ENCODE peak calls at places on chromosome 12, in four cellular contexts. One of them, this sample, is unnamed.
A peak's percentile ranks its signal among the peaks of the same experiment; 100 is the strongest.

GRCh38 chr12:51245476-51246253 is 7.0 kb downstream of the DAZAP2 start:
- DNase-seq in HepG2: no peak
- DNase-seq in GM12878: no peak
- DNase-seq in K562: no peak
- DNase-seq in this sample: no peak

GRCh38 chr12:12839886-12840285 is 26.7 kb downstream of the DDX47 start:
- DNase-seq in HepG2: no peak
- DNase-seq in GM12878: no peak
- DNase-seq in K562: no peak
- DNase-seq in this sample: peak; percentile 67

GRCh38 chr12:82479511-82479910 is 121.2 kb downstream of the METTL25 start:
- DNase-seq in HepG2: no peak
- DNase-seq in GM12878: no peak
- DNase-seq in K562: no peak
- DNase-seq in this sample: no peak

GRCh38 chr12:124500232-124501079 is 67.0 kb downstream of the NCOR2 start:
- DNase-seq in HepG2: peak; percentile 37
- DNase-seq in GM12878: no peak
- DNase-seq in K562: no peak
- DNase-seq in this sample: no peak

GRCh38 chr12:55842681-55843429 is at the start of gene MMP19:
- DNase-seq in HepG2: peak; percentile 46
- DNase-seq in GM12878: no peak
- DNase-seq in K562: peak; percentile 57
- DNase-seq in this sample: no peak

GRCh38 chr12:38895446-38895845 is 9.9 kb downstream of the CPNE8 start:
- DNase-seq in HepG2: no peak
- DNase-seq in GM12878: no peak
- DNase-seq in K562: no peak
- DNase-seq in this sample: no peak

GRCh38 chr12:22974865-22975264 is 349.9 kb downstream of the ETNK1 start:
- DNase-seq in HepG2: peak; percentile 13
- DNase-seq in GM12878: no peak
- DNase-seq in K562: peak; percentile 9
- DNase-seq in this sample: peak; percentile 64

GRCh38 chr12:45401008-45401407 is 185.1 kb downstream of the ANO6 start:
- DNase-seq in HepG2: no peak
- DNase-seq in GM12878: no peak
- DNase-seq in K562: no peak
- DNase-seq in this sample: no peak

GRCh38 chr12:79407671-79408622 is 282.8 kb downstream of the PAWR start:
- DNase-seq in HepG2: peak; percentile 74
- DNase-seq in GM12878: peak; percentile 9
- DNase-seq in K562: no peak
- DNase-seq in this sample: peak; percentile 50

GRCh38 chr12:28563926-28564325 is 373.7 kb downstream of the CCDC91 start:
- DNase-seq in HepG2: no peak
- DNase-seq in GM12878: no peak
- DNase-seq in K562: no peak
- DNase-seq in this sample: no peak

GRCh38 chr12:53118771-53119300 is 15.6 kb downstream of the SOAT2 start:
- DNase-seq in HepG2: no peak
- DNase-seq in GM12878: no peak
- DNase-seq in K562: no peak
- DNase-seq in this sample: no peak

GRCh38 chr12:53115112-53115890 is 12.0 kb downstream of the SOAT2 start:
- DNase-seq in HepG2: no peak
- DNase-seq in GM12878: no peak
- DNase-seq in K562: peak; percentile 65
- DNase-seq in this sample: no peak

GRCh38 chr12:53113307-53113706 is 10.0 kb downstream of the SOAT2 start:
- DNase-seq in HepG2: no peak
- DNase-seq in GM12878: no peak
- DNase-seq in K562: no peak
- DNase-seq in this sample: no peak

GRCh38 chr12:53113951-53114350 is 10.7 kb downstream of the SOAT2 start:
- DNase-seq in HepG2: no peak
- DNase-seq in GM12878: no peak
- DNase-seq in K562: no peak
- DNase-seq in this sample: no peak

GRCh38 chr12:53115891-53116675 is 12.8 kb downstream of the SOAT2 start:
- DNase-seq in HepG2: no peak
- DNase-seq in GM12878: no peak
- DNase-seq in K562: no peak
- DNase-seq in this sample: no peak
- TF ChIP-seq POLR2AphosphoS2 in HepG2: no peak
- TF ChIP-seq POLR2AphosphoS2 in GM12878: no peak
- TF ChIP-seq POLR2AphosphoS2 in K562: no peak
- TF ChIP-seq POLR2AphosphoS2 in this sample: no peak

GRCh38 chr12:121858662-121859572 is at the start of gene HPD:
- DNase-seq in HepG2: peak; percentile 91
- DNase-seq in GM12878: no peak
- DNase-seq in K562: no peak
- DNase-seq in this sample: peak; percentile 51
- TF ChIP-seq POLR2AphosphoS2 in HepG2: no peak
- TF ChIP-seq POLR2AphosphoS2 in GM12878: no peak
- TF ChIP-seq POLR2AphosphoS2 in K562: no peak
- TF ChIP-seq POLR2AphosphoS2 in this sample: no peak

GRCh38 chr12:42525444-42525843 is 64.1 kb downstream of the PRICKLE1 start:
- DNase-seq in HepG2: no peak
- DNase-seq in GM12878: no peak
- DNase-seq in K562: no peak
- DNase-seq in this sample: no peak
- TF ChIP-seq POLR2AphosphoS2 in HepG2: no peak
- TF ChIP-seq POLR2AphosphoS2 in GM12878: no peak
- TF ChIP-seq POLR2AphosphoS2 in K562: no peak
- TF ChIP-seq POLR2AphosphoS2 in this sample: no peak

GRCh38 chr12:132314035-132314434 is 15.4 kb downstream of the GALNT9 start:
- DNase-seq in HepG2: no peak
- DNase-seq in GM12878: no peak
- DNase-seq in K562: no peak
- DNase-seq in this sample: no peak
- TF ChIP-seq POLR2AphosphoS2 in HepG2: no peak
- TF ChIP-seq POLR2AphosphoS2 in GM12878: no peak
- TF ChIP-seq POLR2AphosphoS2 in K562: no peak
- TF ChIP-seq POLR2AphosphoS2 in this sample: no peak

GRCh38 chr12:68510394-68510793 is 100.3 kb upstream of the RAP1B start:
- DNase-seq in HepG2: no peak
- DNase-seq in GM12878: no peak
- DNase-seq in K562: no peak
- DNase-seq in this sample: no peak
- TF ChIP-seq POLR2AphosphoS2 in HepG2: no peak
- TF ChIP-seq POLR2AphosphoS2 in GM12878: no peak
- TF ChIP-seq POLR2AphosphoS2 in K562: no peak
- TF ChIP-seq POLR2AphosphoS2 in this sample: no peak

DNA sequence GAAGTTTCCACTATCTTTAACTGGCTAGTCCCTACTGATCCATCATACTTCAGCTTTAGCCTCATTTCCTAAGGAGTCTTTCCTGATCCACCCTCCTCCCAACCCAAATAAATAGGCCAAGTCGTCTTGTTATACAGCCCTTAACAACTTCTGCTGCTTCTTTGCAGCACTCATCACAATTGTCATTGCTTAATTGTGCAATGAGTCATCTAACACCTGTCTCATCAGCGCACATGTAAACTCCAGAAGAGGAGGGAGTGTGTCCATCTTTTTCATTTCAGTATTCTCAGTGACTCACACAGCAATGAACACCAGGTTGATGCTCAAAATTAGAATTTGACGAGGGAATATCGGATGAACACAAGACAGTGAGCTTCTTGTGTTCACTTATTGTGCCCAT is 87.3 kb downstream of the SUDS3 start:
- DNase-seq in HepG2: no peak
- DNase-seq in GM12878: no peak
- DNase-seq in K562: no peak
- DNase-seq in this sample: no peak
- TF ChIP-seq POLR2AphosphoS2 in HepG2: no peak
- TF ChIP-seq POLR2AphosphoS2 in GM12878: no peak
- TF ChIP-seq POLR2AphosphoS2 in K562: no peak
- TF ChIP-seq POLR2AphosphoS2 in this sample: no peak